ENCODE peak calls at places on chromosomes 7 and 10, in six cellular contexts. T, A, W, Z, S and R are unnamed samples.

GRCh38 chr7:158353606-158354570 is 233.7 kb downstream of the PTPRN2 start:
- DNase-seq in S (no peak), A (peak), T (peak), W (no peak), Z (peak), R (no peak)

GRCh38 chr7:2576742-2577491 is 18.1 kb downstream of the IQCE start:
- DNase-seq in Z (no peak), S (no peak), T (no peak), A (no peak), W (no peak), R (no peak)

GRCh38 chr7:26013551-26014083 is 138.4 kb upstream of the NFE2L3 start:
- DNase-seq in Z (no peak), S (no peak), A (no peak), T (no peak), W (no peak), R (no peak)

GRCh38 chr7:98024075-98024474 is 34.1 kb upstream of the OCM2 start:
- DNase-seq in Z (no peak), W (no peak), S (no peak), A (no peak), T (no peak), R (no peak)

GRCh38 chr7:120070201-120070600 is 202.8 kb upstream of the KCND2 start:
- DNase-seq in T (no peak), S (no peak), W (no peak), A (no peak), Z (no peak), R (no peak)

GRCh38 chr10:127117125-127117524 is 79.3 kb downstream of the INSYN2A start:
- DNase-seq in W (peak), Z (peak), A (peak), T (peak), S (peak), R (peak)

GRCh38 chr10:17669185-17669872 is 25.4 kb downstream of the STAM start:
- DNase-seq in A (no peak), S (no peak), Z (no peak), T (no peak), W (no peak), R (no peak)

GRCh38 chr10:93039721-93040120 is 20.9 kb upstream of the CYP26C1 start:
- DNase-seq in A (peak), S (no peak), Z (no peak), T (peak), W (peak), R (peak)

GRCh38 chr10:31940839-31941653 is 12.4 kb upstream of the ARHGAP12 start:
- DNase-seq in T (no peak), A (peak), W (peak), Z (no peak), S (no peak), R (peak)

GRCh38 chr10:128219295-128219694 is 93.1 kb upstream of the MKI67 start:
- DNase-seq in S (no peak), T (no peak), Z (no peak), A (no peak), W (no peak), R (no peak)

GRCh38 chr10:35265435-35265834 is 70.9 kb upstream of the CCNY start:
- DNase-seq in A (no peak), W (no peak), S (no peak), T (no peak), Z (no peak), R (no peak)

GRCh38 chr7:106610996-106611886 is 49.7 kb downstream of the CCDC71L start:
- DNase-seq in S (no peak), W (peak), A (peak), Z (no peak), T (no peak), R (no peak)

GRCh38 chr7:22726849-22727792 is at the start of gene IL6:
- DNase-seq in W (peak), T (peak), A (peak), S (no peak), Z (no peak), R (peak)

GRCh38 chr7:131773413-131773812 is 217.0 kb upstream of the PODXL start:
- DNase-seq in S (no peak), Z (no peak), A (peak), W (no peak), T (no peak), R (no peak)

GRCh38 chr7:73436031-73436929 is 2.7 kb downstream of the FZD9 start:
- DNase-seq in W (no peak), T (no peak), S (no peak), Z (no peak), A (peak), R (peak)

GRCh38 chr10:123741146-123741545 is 75.0 kb downstream of the GPR26 start:
- DNase-seq in W (no peak), S (no peak), T (no peak), A (peak), Z (no peak), R (no peak)

GRCh38 chr10:76040830-76041220 is 609.4 kb downstream of the LRMDA start:
- DNase-seq in A (no peak), W (no peak), Z (no peak), S (no peak), T (no peak), R (no peak)

GRCh38 chr7:99036531-99037175 is 107.3 kb downstream of the SMURF1 start:
- DNase-seq in W (peak), A (peak), S (peak), T (peak), Z (peak), R (peak)

GRCh38 chr7:44882899-44883298 is 2.4 kb downstream of the PURB start:
- DNase-seq in Z (no peak), W (peak), T (no peak), A (no peak), S (no peak), R (no peak)

GRCh38 chr7:121485457-121486243 is 89.5 kb upstream of the FAM3C start:
- DNase-seq in W (no peak), A (peak), Z (no peak), S (no peak), T (no peak), R (no peak)

GRCh38 chr7:91557789-91558396 is 293.7 kb downstream of the FZD1 start:
- DNase-seq in S (no peak), Z (no peak), W (peak), A (peak), T (no peak), R (peak)

GRCh38 chr7:116572036-116572435 is 47.2 kb downstream of the CAV1 start:
- DNase-seq in T (no peak), Z (no peak), A (no peak), W (no peak), S (no peak), R (no peak)

GRCh38 chr10:3782099-3782455 is 2.9 kb downstream of the KLF6 start:
- DNase-seq in A (no peak), W (no peak), Z (no peak), T (no peak), S (no peak), R (no peak)

GRCh38 chr10:113187066-113187777 is 237.2 kb downstream of the TCF7L2 start:
- DNase-seq in Z (no peak), T (no peak), S (no peak), W (no peak), A (no peak), R (peak)

GRCh38 chr7:105685099-105685609 is 103.9 kb upstream of the EFCAB10 start:
- DNase-seq in T (no peak), S (no peak), Z (no peak), W (peak), A (no peak), R (no peak)

GRCh38 chr7:12456506-12456905 is 52.8 kb upstream of the VWDE start:
- DNase-seq in T (no peak), Z (no peak), A (no peak), S (no peak), W (no peak), R (no peak)

GRCh38 chr10:59037018-59037389 is 139.4 kb upstream of the PHYHIPL start:
- DNase-seq in Z (no peak), A (no peak), T (no peak), S (no peak), W (no peak), R (no peak)

GRCh38 chr7:82358009-82358578 is 85.5 kb downstream of the CACNA2D1 start:
- DNase-seq in W (no peak), S (no peak), T (no peak), A (no peak), Z (no peak), R (no peak)

GRCh38 chr10:25758041-25758457 is 176.0 kb upstream of the MYO3A start:
- DNase-seq in Z (peak), W (no peak), T (peak), A (peak), S (no peak), R (no peak)

GRCh38 chr7:125727215-125727614 is 797.6 kb upstream of the POT1 start:
- DNase-seq in T (no peak), Z (no peak), A (no peak), W (no peak), S (no peak), R (no peak)

GRCh38 chr10:10796061-10796773 is 221.5 kb upstream of the CELF2 start:
- DNase-seq in T (no peak), S (no peak), Z (no peak), W (peak), A (no peak), R (peak)

GRCh38 chr10:128070161-128070560 is 56.1 kb downstream of the MKI67 start:
- DNase-seq in A (no peak), W (no peak), T (no peak), Z (no peak), S (no peak), R (no peak)

GRCh38 chr10:113029055-113029440 is 79.0 kb downstream of the TCF7L2 start:
- DNase-seq in W (no peak), Z (no peak), T (no peak), S (no peak), A (no peak), R (peak)

GRCh38 chr10:58967551-58968418 is 208.7 kb upstream of the PHYHIPL start:
- DNase-seq in T (peak), Z (peak), A (peak), W (no peak), S (peak), R (peak)

GRCh38 chr7:132501956-132502355 is 74.3 kb downstream of the PLXNA4 start:
- DNase-seq in T (no peak), Z (no peak), A (no peak), S (no peak), W (no peak), R (no peak)

GRCh38 chr10:59708816-59709471 is 706 bp downstream of the SLC16A9 start:
- DNase-seq in S (no peak), W (no peak), T (peak), A (no peak), Z (peak), R (peak)

GRCh38 chr10:69846252-69847000 is 44.7 kb downstream of the COL13A1 start:
- DNase-seq in W (peak), S (no peak), Z (no peak), T (no peak), A (no peak), R (no peak)
- H3K23ac ChIP-seq in W (peak), S (no peak), Z (no peak), T (no peak), A (no peak), R (no peak)

GRCh38 chr10:63642808-63643207 is 121.6 kb downstream of the REEP3 start:
- DNase-seq in A (no peak), W (no peak), Z (no peak), S (no peak), T (no peak), R (no peak)
- H4K8ac ChIP-seq in A (no peak), W (no peak), Z (no peak), S (no peak), T (no peak), R (no peak)

GRCh38 chr7:47513741-47514241 is 68.1 kb downstream of the TNS3 start:
- DNase-seq in A (peak), W (peak), T (no peak), Z (no peak), S (no peak), R (peak)
- H2AFZ ChIP-seq in A (no peak), W (peak), T (no peak), Z (peak), S (no peak), R (no peak)

DNA sequence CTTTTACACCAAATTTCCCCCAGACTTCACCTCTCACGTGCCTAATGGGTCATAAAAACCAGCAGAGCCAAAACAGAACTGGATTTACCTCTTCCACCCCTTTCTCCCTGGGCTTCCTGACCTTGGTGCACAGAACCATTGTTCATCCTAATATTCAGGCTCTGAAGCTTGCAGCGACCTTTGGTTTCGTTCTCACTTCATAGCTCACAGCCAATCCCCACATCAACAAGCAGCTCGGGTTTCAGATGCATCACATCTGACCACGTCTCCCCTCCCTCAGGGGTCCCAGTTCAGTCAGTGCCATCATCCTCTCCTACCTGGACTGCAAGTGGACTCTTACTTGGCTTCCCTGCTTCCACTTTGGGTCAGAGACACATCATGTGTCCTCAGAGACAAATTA is 141.6 kb upstream of the DPP6 start:
- DNase-seq in W (no peak), A (no peak), S (no peak), T (no peak), Z (no peak), R (no peak)
- H3K23ac ChIP-seq in W (no peak), A (no peak), S (no peak), T (no peak), Z (no peak), R (no peak)

DNA sequence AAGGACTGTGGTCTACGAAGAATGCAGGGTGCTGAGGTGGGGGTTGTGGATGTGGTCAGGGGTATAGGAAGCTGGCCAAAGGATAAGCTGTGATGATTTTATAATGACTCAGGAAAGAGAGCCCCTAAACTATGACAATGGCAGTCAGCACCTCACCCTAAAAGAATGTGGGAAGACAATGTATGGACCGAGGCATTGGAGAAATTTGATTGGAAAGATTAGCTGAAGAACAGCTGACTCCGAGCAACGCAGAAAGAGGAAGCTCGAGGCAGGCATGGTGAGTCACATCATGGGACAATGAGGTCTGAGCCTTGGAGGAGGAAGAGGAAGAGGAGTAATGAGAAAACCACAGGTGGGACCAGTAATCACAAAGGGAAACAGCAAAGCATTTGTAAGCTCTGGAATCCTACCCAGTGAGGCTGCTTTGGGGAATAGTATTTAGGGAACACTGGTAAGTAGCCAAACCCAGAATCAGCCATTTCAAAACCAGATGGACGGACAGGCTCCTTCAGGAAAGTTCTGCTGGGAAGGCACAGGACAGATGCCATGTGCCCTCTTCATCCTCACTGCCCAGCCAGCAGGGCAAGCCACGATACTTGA is 295.4 kb downstream of the PRPF18 start:
- DNase-seq in A (peak), T (peak), W (peak), Z (peak), S (peak), R (peak)
- H4K8ac ChIP-seq in A (peak), T (no peak), W (peak), Z (no peak), S (no peak), R (peak)

DNA sequence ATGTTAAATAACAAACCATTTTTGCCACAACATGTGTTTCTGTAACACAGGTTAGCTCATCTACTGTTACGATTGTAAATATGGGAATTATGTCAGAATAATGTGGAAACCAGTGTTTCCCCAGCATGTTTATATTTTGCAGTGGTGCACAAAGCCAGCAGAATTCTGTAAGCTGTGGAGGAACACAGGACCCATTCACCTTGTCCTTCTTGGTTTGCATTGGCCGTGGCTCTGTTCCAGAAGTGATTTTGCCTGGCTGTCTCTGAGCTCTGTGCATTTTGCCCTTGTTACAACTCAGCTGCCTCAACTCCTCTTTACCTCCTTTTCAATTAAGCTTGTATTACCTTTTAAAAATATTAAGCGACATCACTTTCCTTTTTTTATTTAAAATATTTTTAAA is 33.8 kb downstream of the EEPD1 start:
- DNase-seq in T (no peak), S (no peak), Z (no peak), W (peak), A (no peak), R (no peak)
- H2AFZ ChIP-seq in T (no peak), S (no peak), Z (no peak), W (no peak), A (no peak), R (no peak)

DNA sequence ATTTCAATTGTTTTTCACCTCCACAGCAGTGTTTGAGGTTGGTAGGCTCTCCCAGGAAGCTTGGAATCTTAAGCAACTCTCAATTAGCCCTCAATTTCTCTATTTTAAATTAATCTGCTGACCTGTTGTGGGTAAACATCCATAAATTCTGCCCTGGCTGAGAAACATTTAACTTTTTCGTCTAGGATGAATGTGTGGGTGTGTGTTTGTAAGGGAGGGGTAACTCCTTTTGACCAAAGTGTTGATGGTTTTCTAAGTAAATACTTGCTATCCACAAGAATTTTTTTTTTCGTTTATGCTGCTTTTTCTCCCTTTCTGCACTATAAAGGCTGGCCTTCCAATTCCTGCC is 973 bp downstream of the PPP3CB start:
- DNase-seq in A (peak), S (no peak), Z (no peak), T (no peak), W (no peak), R (no peak)
- H3K23ac ChIP-seq in A (peak), S (no peak), Z (no peak), T (no peak), W (peak), R (no peak)

DNA sequence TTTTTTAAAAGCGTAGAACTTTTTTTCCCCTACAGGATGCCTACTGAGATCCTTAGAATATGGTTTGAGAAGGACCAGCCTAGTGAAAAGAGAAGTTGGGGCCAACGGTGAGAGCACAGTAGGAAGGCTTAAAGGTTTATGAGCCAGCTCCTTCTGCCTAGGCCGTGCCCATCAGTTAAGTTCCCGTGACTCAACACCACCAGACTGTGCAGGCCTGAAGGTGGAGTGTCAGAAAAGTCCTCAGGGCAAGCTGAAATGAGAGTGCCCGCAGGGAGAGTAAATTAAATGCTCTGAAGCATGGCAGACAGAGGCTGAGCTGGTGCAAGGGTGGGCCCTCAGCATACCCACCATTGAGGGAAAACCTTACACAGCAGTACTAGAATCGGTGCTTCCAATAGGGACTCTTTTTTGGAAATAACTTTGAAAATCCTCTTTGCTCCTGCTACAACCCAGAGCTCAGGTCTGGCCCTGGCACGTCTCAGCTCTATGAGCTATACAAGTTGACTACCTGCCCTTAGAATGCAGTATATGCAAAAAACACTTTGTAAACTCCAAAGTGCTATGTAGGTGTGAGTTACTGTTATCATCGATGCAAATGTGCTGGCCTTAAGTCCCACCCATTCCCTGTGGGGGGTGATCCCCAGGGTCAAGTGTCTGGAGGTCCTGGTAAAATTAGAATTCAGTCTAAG is 15.2 kb upstream of the C10orf67 start:
- DNase-seq in A (peak), W (no peak), T (no peak), S (no peak), Z (no peak), R (no peak)
- H4K8ac ChIP-seq in A (no peak), W (no peak), T (no peak), S (no peak), Z (no peak), R (no peak)

GRCh38 chr10:27474741-27475140 is 29.4 kb upstream of the RAB18 start:
- DNase-seq in W (peak), S (no peak), A (no peak), T (no peak), Z (no peak), R (no peak)
- H2AFZ ChIP-seq in W (no peak), S (no peak), A (no peak), T (no peak), Z (no peak), R (no peak)